ENCODE peak calls at places on chromosomes 3 and 15, in ten cellular contexts. J is glutamatergic neuron, D is A172, R is mesothelial cell of epicardium, S is NCI-H510A treated with DMSO at 0.1 percent for 48 hours, I is progenitor cell of endocrine pancreas, H is natural killer cell, E is NCI-H2029 treated with DMSO at 0.1 percent for 48 hours, W is H7, L is spleen. A is an unnamed sample.

GRCh38 chr15:73789491-73790240 is 36.5 kb upstream of the INSYN1 start:
- DNase-seq in J (no peak), D (no peak), R (no peak), S (no peak), I (no peak), H (no peak), E (no peak), W (no peak), L (no peak), A (no peak)

GRCh38 chr15:65355173-65355982 is 22.4 kb downstream of the IGDCC3 start:
- DNase-seq in J (peak), D (no peak), R (no peak), S (peak), I (no peak), H (no peak), E (no peak), W (peak), L (peak), A (no peak)

GRCh38 chr15:60396964-60397771 is 618 bp downstream of the ANXA2 start:
- DNase-seq in J (peak), D (peak), R (peak), S (peak), I (peak), H (peak), E (no peak), W (peak), L (peak), A (peak)

GRCh38 chr3:193975072-193975535 is 160.8 kb upstream of the HES1 start:
- DNase-seq in J (no peak), D (no peak), R (no peak), S (peak), I (no peak), H (no peak), E (no peak), W (peak), L (no peak), A (no peak)

GRCh38 chr3:143699351-143699750 is 148.9 kb downstream of the SLC9A9 start:
- DNase-seq in J (no peak), D (no peak), R (no peak), S (no peak), I (no peak), H (no peak), E (no peak), W (no peak), L (no peak), A (no peak)

GRCh38 chr3:156148946-156149348 is 28.6 kb downstream of the KCNAB1 start:
- DNase-seq in J (no peak), D (no peak), R (no peak), S (no peak), I (no peak), H (no peak), E (no peak), W (no peak), L (no peak), A (peak)

GRCh38 chr3:126370055-126370454 is 12.8 kb upstream of the KLF15 start:
- DNase-seq in J (no peak), D (no peak), R (no peak), S (no peak), I (no peak), H (no peak), E (no peak), W (no peak), L (peak), A (no peak)

GRCh38 chr15:25095179-25095578 is 140.4 kb downstream of the SNRPN start:
- DNase-seq in J (no peak), D (no peak), R (no peak), S (no peak), I (no peak), H (no peak), E (no peak), W (no peak), L (no peak), A (no peak)

GRCh38 chr3:15399970-15400369 is 27.4 kb downstream of the METTL6 start:
- DNase-seq in J (no peak), D (no peak), R (no peak), S (no peak), I (no peak), H (no peak), E (no peak), W (no peak), L (no peak), A (no peak)

GRCh38 chr3:45947361-45947760 is 4.1 kb downstream of the CXCR6 start:
- DNase-seq in J (no peak), D (no peak), R (no peak), S (no peak), I (no peak), H (no peak), E (no peak), W (no peak), L (no peak), A (no peak)

GRCh38 chr3:123338620-123339061 is 110.2 kb downstream of the ADCY5 start:
- DNase-seq in J (no peak), D (no peak), R (no peak), S (no peak), I (no peak), H (no peak), E (peak), W (no peak), L (peak), A (no peak)

GRCh38 chr3:178392553-178392952 is 143.7 kb upstream of the KCNMB2 start:
- DNase-seq in J (no peak), D (no peak), R (no peak), S (no peak), I (no peak), H (no peak), E (no peak), W (no peak), L (no peak), A (peak)

GRCh38 chr15:70792171-70792573 is 28.8 kb upstream of the UACA start:
- DNase-seq in J (no peak), D (peak), R (no peak), S (no peak), I (no peak), H (no peak), E (no peak), W (no peak), L (no peak), A (peak)

GRCh38 chr15:95459288-95459687 is 871.2 kb upstream of the NR2F2 start:
- DNase-seq in J (no peak), D (peak), R (no peak), S (no peak), I (no peak), H (no peak), E (no peak), W (no peak), L (no peak), A (no peak)

GRCh38 chr3:188706599-188706998 is 465.2 kb upstream of the TPRG1 start:
- DNase-seq in J (no peak), D (no peak), R (no peak), S (no peak), I (no peak), H (no peak), E (no peak), W (no peak), L (no peak), A (no peak)